ENCODE peak calls at places on chromosomes 2 and 18, in four cellular contexts. W, G, E and S are unnamed samples.

GRCh38 chr2:15667579-15668556 is 76.2 kb downstream of the DDX1 start:
- DNase-seq in G (no peak), E (no peak), W (no peak), S (no peak)

GRCh38 chr2:23635666-23636340 is 250.8 kb downstream of the KLHL29 start:
- DNase-seq in E (no peak), W (no peak), G (no peak), S (no peak)

GRCh38 chr18:35050004-35050623 is 8.9 kb downstream of the MAPRE2 start:
- DNase-seq in E (no peak), G (no peak), W (no peak), S (peak)

GRCh38 chr2:239291505-239292350 is 109.1 kb downstream of the HDAC4 start:
- DNase-seq in G (peak), W (peak), E (peak), S (no peak)

GRCh38 chr18:31199190-31199769 is 36.6 kb upstream of the DSC1 start:
- DNase-seq in E (no peak), G (no peak), W (no peak), S (peak)

GRCh38 chr2:174874081-174874480 is 109.8 kb upstream of the CHRNA1 start:
- DNase-seq in E (no peak), W (no peak), G (no peak), S (no peak)

GRCh38 chr2:23207871-23208270 is 177.1 kb upstream of the KLHL29 start:
- DNase-seq in W (no peak), G (no peak), E (no peak), S (no peak)

GRCh38 chr2:239920616-239921365 is 104.4 kb downstream of the NDUFA10 start:
- DNase-seq in G (no peak), E (peak), W (no peak), S (no peak)

GRCh38 chr18:48848641-48849143 is 102.1 kb downstream of the SMAD7 start:
- DNase-seq in E (no peak), G (no peak), W (no peak), S (no peak)

GRCh38 chr18:13268035-13268700 is 49.6 kb downstream of the LDLRAD4 start:
- DNase-seq in W (peak), E (peak), G (peak), S (peak)

GRCh38 chr2:202945497-202945896 is 33.4 kb downstream of the CARF start:
- DNase-seq in G (no peak), W (no peak), E (no peak), S (no peak)

GRCh38 chr2:171478345-171478744 is 43.9 kb upstream of the CYBRD1 start:
- DNase-seq in E (no peak), G (no peak), W (no peak), S (peak)

GRCh38 chr18:39199231-39199855 is 1633.7 kb upstream of the CELF4 start:
- DNase-seq in E (no peak), G (peak), W (no peak), S (no peak)

GRCh38 chr2:240238786-240239185 is 98.3 kb upstream of the OTOS start:
- DNase-seq in W (no peak), G (no peak), E (no peak), S (no peak)

GRCh38 chr2:200828104-200828503 is 16.4 kb downstream of the BZW1 start:
- DNase-seq in E (no peak), W (no peak), G (no peak), S (no peak)

GRCh38 chr2:235709969-235710879 is 216.4 kb downstream of the AGAP1 start:
- DNase-seq in E (no peak), G (no peak), W (peak), S (no peak)

GRCh38 chr2:204131621-204132020 is 195.1 kb downstream of the ICOS start:
- DNase-seq in E (no peak), G (no peak), W (no peak), S (no peak)

GRCh38 chr2:40286721-40287120 is 165.2 kb downstream of the SLC8A1 start:
- DNase-seq in G (no peak), W (no peak), E (no peak), S (no peak)

GRCh38 chr18:77098554-77099174 is 33.9 kb downstream of the MBP start:
- DNase-seq in E (no peak), G (peak), W (no peak), S (no peak)
- H3K18ac ChIP-seq in E (no peak), G (peak), W (no peak), S (peak)

GRCh38 chr2:50635824-50636223 is 396.1 kb downstream of the NRXN1 start:
- DNase-seq in G (no peak), E (no peak), W (no peak), S (no peak)
- H3K18ac ChIP-seq in G (no peak), E (no peak), W (no peak), S (no peak)

DNA sequence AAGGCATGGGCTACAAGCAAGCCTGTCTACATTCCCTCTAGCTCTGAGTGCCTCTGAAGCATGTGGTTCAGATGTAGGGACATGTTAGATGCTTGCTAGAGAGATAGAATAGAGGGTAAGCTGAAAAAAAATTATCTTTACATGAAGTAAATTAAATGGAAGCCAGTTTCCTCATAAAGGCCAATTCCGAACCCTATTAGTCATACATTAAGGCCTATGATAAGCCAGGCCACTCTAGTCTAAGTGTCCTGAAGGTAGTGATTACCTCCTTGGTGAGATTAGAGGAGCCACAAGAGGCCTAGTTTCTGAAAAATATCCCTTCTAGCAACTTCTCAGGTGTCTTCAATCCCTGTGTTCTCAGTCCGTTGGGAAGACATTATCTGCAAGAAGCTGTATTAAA is 72.4 kb upstream of the NPAS2 start:
- DNase-seq in E (no peak), G (no peak), W (no peak), S (peak)
- H3K18ac ChIP-seq in E (no peak), G (no peak), W (no peak), S (no peak)

DNA sequence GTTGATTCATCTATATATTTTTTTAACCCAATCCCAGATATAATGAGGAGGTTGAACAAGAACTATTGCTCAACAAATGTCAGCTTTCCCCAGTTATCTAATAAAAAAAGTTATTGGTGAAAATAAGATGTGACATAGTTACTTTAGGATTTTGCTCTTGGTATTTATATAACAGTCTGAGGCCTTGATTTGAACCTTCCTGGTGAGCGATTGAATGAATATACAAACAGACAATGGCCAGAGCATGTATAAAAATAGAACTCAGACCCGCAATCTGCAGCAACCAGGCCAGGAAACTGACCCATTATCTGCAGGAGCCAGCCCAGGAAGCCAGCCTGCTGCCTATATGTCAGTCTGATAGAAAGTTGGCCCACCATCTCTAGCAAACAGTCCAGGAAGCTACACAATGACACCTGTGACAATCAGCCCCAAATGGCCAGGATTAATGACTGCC is 81.6 kb downstream of the HS6ST1 start:
- DNase-seq in W (no peak), E (no peak), G (no peak), S (peak)
- H3K18ac ChIP-seq in W (no peak), E (no peak), G (no peak), S (no peak)

DNA sequence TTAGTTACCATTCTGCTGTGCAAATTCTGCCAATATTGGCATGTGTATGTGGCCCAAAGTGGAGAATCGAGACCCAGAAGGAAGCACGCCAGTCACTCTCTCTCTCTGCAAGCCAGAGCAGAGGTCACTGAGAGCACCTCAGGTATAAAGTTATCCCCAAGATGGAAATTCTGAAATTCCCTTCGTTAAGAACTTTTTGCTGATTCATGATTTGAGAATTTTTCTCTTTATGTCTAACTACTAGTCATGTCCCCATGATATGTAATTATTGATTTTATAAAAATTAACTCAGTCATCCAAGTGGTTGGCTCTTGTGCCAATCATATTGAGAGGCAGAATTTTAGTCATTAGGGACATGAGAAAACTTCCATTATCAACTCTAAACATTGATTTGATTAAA is 898.6 kb downstream of the EPHA4 start:
- DNase-seq in W (no peak), E (no peak), G (no peak), S (no peak)
- H3K18ac ChIP-seq in W (no peak), E (no peak), G (no peak), S (no peak)

GRCh38 chr18:55779461-55779710 is 191.4 kb upstream of the TCF4 start:
- DNase-seq in E (no peak), W (no peak), G (peak), S (no peak)

GRCh38 chr18:55778731-55779460 is 190.9 kb upstream of the TCF4 start:
- DNase-seq in E (no peak), G (peak), W (no peak), S (peak)

GRCh38 chr18:55781481-55781957 is 193.5 kb upstream of the TCF4 start:
- DNase-seq in W (peak), E (peak), G (peak), S (peak)

GRCh38 chr18:55780591-55781071 is 192.6 kb upstream of the TCF4 start:
- DNase-seq in G (no peak), E (no peak), W (no peak), S (no peak)

DNA sequence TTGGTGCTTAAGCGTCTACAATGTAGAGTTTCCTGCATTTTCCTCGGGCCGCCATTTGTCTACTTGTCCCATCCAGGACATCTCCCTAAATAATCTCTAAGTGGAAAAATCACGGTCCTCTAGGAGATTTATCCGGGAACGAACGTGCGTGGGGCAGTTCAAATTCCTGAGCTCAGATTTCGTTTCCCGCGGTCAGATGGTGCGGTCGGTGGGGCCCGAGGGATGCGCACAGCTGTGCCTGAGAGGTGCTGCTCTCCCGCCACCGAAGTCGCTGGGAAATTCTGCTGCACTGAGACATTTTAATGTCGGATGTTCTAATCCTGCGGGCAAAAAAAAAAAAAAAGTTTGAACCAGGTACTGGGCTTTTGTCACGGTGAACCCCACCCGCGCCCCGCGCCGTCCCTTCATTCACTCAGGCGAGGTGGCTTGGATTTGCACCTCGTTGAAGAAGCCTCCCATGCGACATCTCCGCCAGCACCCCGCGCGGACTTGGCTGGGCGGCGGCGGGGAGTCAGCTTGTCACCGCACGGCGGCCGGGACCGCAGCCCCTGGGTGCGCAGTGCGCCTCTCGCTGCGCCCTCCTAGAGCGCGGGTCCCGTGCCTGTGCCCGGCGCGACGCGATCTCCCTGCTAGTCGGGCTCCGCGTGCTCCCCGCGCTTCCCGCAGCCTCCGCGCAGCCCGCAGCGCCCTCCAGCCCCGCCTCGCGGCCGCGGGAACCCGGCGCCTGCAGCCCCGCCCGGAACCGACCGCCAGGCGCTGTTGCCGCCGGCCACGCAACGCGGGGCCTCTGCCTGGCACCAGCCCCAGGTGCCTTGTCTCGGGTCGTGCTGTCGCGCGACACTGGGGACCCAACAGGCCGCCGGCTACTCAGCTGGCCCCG is 192.0 kb upstream of the TCF4 start:
- DNase-seq in W (peak), E (peak), G (peak), S (peak)
- H3K18ac ChIP-seq in W (peak), E (no peak), G (peak), S (peak)

GRCh38 chr18:79490593-79491551 is 95.1 kb downstream of the NFATC1 start:
- DNase-seq in G (no peak), E (no peak), W (no peak), S (no peak)
- H3K18ac ChIP-seq in G (no peak), E (no peak), W (peak), S (no peak)

DNA sequence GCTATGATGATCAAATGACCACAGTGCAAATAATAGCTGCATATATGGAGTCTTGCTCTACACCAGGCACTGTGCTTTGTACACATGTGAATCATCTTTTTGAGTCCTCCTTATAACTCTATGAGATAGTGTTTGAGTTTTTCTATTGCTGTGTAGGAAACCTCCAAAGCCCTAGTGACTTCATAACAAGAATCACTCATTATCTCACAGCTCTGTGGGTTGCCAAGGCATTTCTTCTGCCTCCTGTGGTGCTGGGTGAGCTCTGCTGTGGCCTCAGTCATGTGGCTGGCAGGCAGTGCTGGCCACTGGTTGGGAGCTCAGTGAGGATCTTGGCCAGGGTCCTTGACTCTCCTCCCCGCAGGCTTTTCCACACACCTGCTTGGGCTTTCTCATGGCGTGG is 153.4 kb downstream of the CAPN13 start:
- DNase-seq in E (no peak), G (no peak), W (no peak), S (peak)
- H3K18ac ChIP-seq in E (no peak), G (no peak), W (no peak), S (no peak)

GRCh38 chr2:105175231-105175630 is 66.3 kb upstream of the GPR45 start:
- DNase-seq in W (no peak), G (no peak), E (no peak), S (no peak)
- H3K18ac ChIP-seq in W (no peak), G (no peak), E (no peak), S (no peak)

GRCh38 chr18:77733292-77733903 is 483.8 kb downstream of the GALR1 start:
- DNase-seq in G (peak), W (no peak), E (peak), S (no peak)
- H3K18ac ChIP-seq in G (no peak), W (no peak), E (no peak), S (no peak)